ENCODE peak calls at places on chromosomes 11 and 22, in nine cellular contexts. One of them, this sample, is unnamed.

GRCh38 chr11:112776834-112777793 is 184.1 kb upstream of the NCAM1 start:
- DNase-seq in psoas muscle: no peak
- DNase-seq in HEK293T: no peak
- DNase-seq in mesendoderm: peak
- DNase-seq in NCI-H1105: no peak
- DNase-seq in IMR-90: no peak
- DNase-seq in T47D: no peak
- DNase-seq in stimulated activated effector memory CD8-positive, alpha-beta T cell treated with anti-CD3 and anti-CD28 coated beads, Interleukin-12 subunit alpha, Interleukin-12 subunit beta, amount 100 ng/mL, for 72 hours: no peak
- DNase-seq in neural crest cell: no peak
- DNase-seq in this sample: no peak

GRCh38 chr11:111331711-111332479 is 33.5 kb downstream of the POU2AF3 start:
- DNase-seq in T47D: no peak
- DNase-seq in mesendoderm: no peak
- DNase-seq in IMR-90: peak
- DNase-seq in HEK293T: no peak
- DNase-seq in neural crest cell: no peak
- DNase-seq in NCI-H1105: peak
- DNase-seq in psoas muscle: no peak
- DNase-seq in stimulated activated effector memory CD8-positive, alpha-beta T cell treated with anti-CD3 and anti-CD28 coated beads, Interleukin-12 subunit alpha, Interleukin-12 subunit beta, amount 100 ng/mL, for 72 hours: no peak
- DNase-seq in this sample: no peak

GRCh38 chr11:2561283-2562180 is 116.7 kb downstream of the KCNQ1 start:
- DNase-seq in NCI-H1105: no peak
- DNase-seq in stimulated activated effector memory CD8-positive, alpha-beta T cell treated with anti-CD3 and anti-CD28 coated beads, Interleukin-12 subunit alpha, Interleukin-12 subunit beta, amount 100 ng/mL, for 72 hours: no peak
- DNase-seq in IMR-90: no peak
- DNase-seq in psoas muscle: peak
- DNase-seq in mesendoderm: no peak
- DNase-seq in HEK293T: no peak
- DNase-seq in neural crest cell: no peak
- DNase-seq in T47D: no peak
- DNase-seq in this sample: no peak

GRCh38 chr11:34269031-34269430 is 88.8 kb downstream of the ABTB2 start:
- DNase-seq in HEK293T: no peak
- DNase-seq in neural crest cell: no peak
- DNase-seq in NCI-H1105: no peak
- DNase-seq in T47D: no peak
- DNase-seq in stimulated activated effector memory CD8-positive, alpha-beta T cell treated with anti-CD3 and anti-CD28 coated beads, Interleukin-12 subunit alpha, Interleukin-12 subunit beta, amount 100 ng/mL, for 72 hours: no peak
- DNase-seq in psoas muscle: no peak
- DNase-seq in mesendoderm: no peak
- DNase-seq in IMR-90: no peak
- DNase-seq in this sample: no peak

GRCh38 chr22:48098936-48099245 is 1336.4 kb downstream of the TBC1D22A start:
- DNase-seq in stimulated activated effector memory CD8-positive, alpha-beta T cell treated with anti-CD3 and anti-CD28 coated beads, Interleukin-12 subunit alpha, Interleukin-12 subunit beta, amount 100 ng/mL, for 72 hours: no peak
- DNase-seq in psoas muscle: no peak
- DNase-seq in mesendoderm: no peak
- DNase-seq in neural crest cell: no peak
- DNase-seq in IMR-90: no peak
- DNase-seq in HEK293T: no peak
- DNase-seq in T47D: no peak
- DNase-seq in NCI-H1105: no peak
- DNase-seq in this sample: no peak

GRCh38 chr11:118961591-118961990 is 5.5 kb downstream of the UPK2 start:
- DNase-seq in NCI-H1105: no peak
- DNase-seq in psoas muscle: no peak
- DNase-seq in stimulated activated effector memory CD8-positive, alpha-beta T cell treated with anti-CD3 and anti-CD28 coated beads, Interleukin-12 subunit alpha, Interleukin-12 subunit beta, amount 100 ng/mL, for 72 hours: no peak
- DNase-seq in T47D: no peak
- DNase-seq in IMR-90: no peak
- DNase-seq in mesendoderm: no peak
- DNase-seq in neural crest cell: no peak
- DNase-seq in HEK293T: peak
- DNase-seq in this sample: peak

GRCh38 chr11:19524171-19524671 is 188.4 kb upstream of the NAV2 start:
- DNase-seq in psoas muscle: no peak
- DNase-seq in NCI-H1105: no peak
- DNase-seq in mesendoderm: peak
- DNase-seq in stimulated activated effector memory CD8-positive, alpha-beta T cell treated with anti-CD3 and anti-CD28 coated beads, Interleukin-12 subunit alpha, Interleukin-12 subunit beta, amount 100 ng/mL, for 72 hours: no peak
- DNase-seq in HEK293T: peak
- DNase-seq in neural crest cell: no peak
- DNase-seq in IMR-90: peak
- DNase-seq in T47D: peak
- DNase-seq in this sample: no peak

GRCh38 chr22:42820075-42820763 is 36.9 kb downstream of the ARFGAP3 start:
- DNase-seq in stimulated activated effector memory CD8-positive, alpha-beta T cell treated with anti-CD3 and anti-CD28 coated beads, Interleukin-12 subunit alpha, Interleukin-12 subunit beta, amount 100 ng/mL, for 72 hours: no peak
- DNase-seq in IMR-90: peak
- DNase-seq in neural crest cell: no peak
- DNase-seq in psoas muscle: no peak
- DNase-seq in T47D: no peak
- DNase-seq in NCI-H1105: no peak
- DNase-seq in mesendoderm: peak
- DNase-seq in HEK293T: peak
- DNase-seq in this sample: peak

GRCh38 chr22:44091021-44091721 is 67.1 kb downstream of the PARVB start:
- DNase-seq in HEK293T: peak
- DNase-seq in psoas muscle: peak
- DNase-seq in T47D: no peak
- DNase-seq in stimulated activated effector memory CD8-positive, alpha-beta T cell treated with anti-CD3 and anti-CD28 coated beads, Interleukin-12 subunit alpha, Interleukin-12 subunit beta, amount 100 ng/mL, for 72 hours: no peak
- DNase-seq in NCI-H1105: no peak
- DNase-seq in IMR-90: no peak
- DNase-seq in mesendoderm: peak
- DNase-seq in neural crest cell: no peak
- DNase-seq in this sample: peak

GRCh38 chr22:21753374-21754111 is 17.9 kb upstream of the YPEL1 start:
- DNase-seq in psoas muscle: no peak
- DNase-seq in IMR-90: no peak
- DNase-seq in stimulated activated effector memory CD8-positive, alpha-beta T cell treated with anti-CD3 and anti-CD28 coated beads, Interleukin-12 subunit alpha, Interleukin-12 subunit beta, amount 100 ng/mL, for 72 hours: no peak
- DNase-seq in mesendoderm: no peak
- DNase-seq in NCI-H1105: no peak
- DNase-seq in neural crest cell: no peak
- DNase-seq in HEK293T: no peak
- DNase-seq in T47D: no peak
- DNase-seq in this sample: no peak

GRCh38 chr11:122853971-122854446 is 15.7 kb downstream of the CRTAM start:
- DNase-seq in mesendoderm: peak
- DNase-seq in psoas muscle: no peak
- DNase-seq in NCI-H1105: peak
- DNase-seq in T47D: peak
- DNase-seq in stimulated activated effector memory CD8-positive, alpha-beta T cell treated with anti-CD3 and anti-CD28 coated beads, Interleukin-12 subunit alpha, Interleukin-12 subunit beta, amount 100 ng/mL, for 72 hours: no peak
- DNase-seq in neural crest cell: peak
- DNase-seq in IMR-90: peak
- DNase-seq in HEK293T: peak
- DNase-seq in this sample: peak

GRCh38 chr22:48477031-48477721 is 1350.5 kb downstream of the BRD1 start:
- DNase-seq in T47D: no peak
- DNase-seq in neural crest cell: no peak
- DNase-seq in mesendoderm: no peak
- DNase-seq in HEK293T: no peak
- DNase-seq in IMR-90: no peak
- DNase-seq in psoas muscle: no peak
- DNase-seq in NCI-H1105: no peak
- DNase-seq in stimulated activated effector memory CD8-positive, alpha-beta T cell treated with anti-CD3 and anti-CD28 coated beads, Interleukin-12 subunit alpha, Interleukin-12 subunit beta, amount 100 ng/mL, for 72 hours: no peak
- DNase-seq in this sample: no peak